ENCODE peak calls at places on chromosomes 2 and 18, in four cellular contexts. J, M, Z and P are unnamed samples.

GRCh38 chr18:58005885-58006523 is 38.0 kb upstream of the NEDD4L start:
- DNase-seq in J (no peak), M (peak), Z (no peak), P (no peak)

GRCh38 chr2:219572237-219573001 is at the start of gene INHA:
- DNase-seq in J (no peak), M (no peak), Z (peak), P (no peak)

GRCh38 chr18:50707841-50708240 is 112.0 kb downstream of the MRO start:
- DNase-seq in J (no peak), M (no peak), Z (no peak), P (no peak)

GRCh38 chr2:121478996-121479735 is 51.5 kb upstream of the RNU4ATAC start:
- DNase-seq in J (no peak), M (no peak), Z (no peak), P (no peak)

GRCh38 chr18:10320848-10321247 is 133.6 kb upstream of the APCDD1 start:
- DNase-seq in J (no peak), M (peak), Z (no peak), P (no peak)

GRCh38 chr2:14909795-14910194 is 277.3 kb downstream of the LRATD1 start:
- DNase-seq in J (no peak), M (no peak), Z (no peak), P (no peak)

GRCh38 chr2:40165503-40165867 is 286.4 kb downstream of the SLC8A1 start:
- DNase-seq in J (no peak), M (no peak), Z (no peak), P (no peak)

GRCh38 chr2:179768765-179769164 is 92.6 kb downstream of the ZNF385B start:
- DNase-seq in J (no peak), M (peak), Z (no peak), P (no peak)

GRCh38 chr2:50953021-50953420 is 78.9 kb downstream of the NRXN1 start:
- DNase-seq in J (no peak), M (no peak), Z (no peak), P (no peak)

GRCh38 chr2:49490710-49491109 is 336.4 kb upstream of the FSHR start:
- DNase-seq in J (no peak), M (no peak), Z (peak), P (peak)

GRCh38 chr2:118699816-118700215 is 147.6 kb downstream of the EN1 start:
- DNase-seq in J (no peak), M (no peak), Z (no peak), P (no peak)

GRCh38 chr2:217142649-217143266 is 282.9 kb upstream of the TNP1 start:
- DNase-seq in J (no peak), M (peak), Z (no peak), P (no peak)

GRCh38 chr2:120392923-120393322 is 47.0 kb downstream of the INHBB start:
- DNase-seq in J (no peak), M (no peak), Z (no peak), P (no peak)

GRCh38 chr18:51559198-51559901 is 361.9 kb upstream of the MEX3C start:
- DNase-seq in J (no peak), M (no peak), Z (no peak), P (no peak)

GRCh38 chr18:24080861-24081260 is 58.0 kb upstream of the CABYR start:
- DNase-seq in J (no peak), M (no peak), Z (no peak), P (no peak)

GRCh38 chr2:192194065-192194865 is 468 bp downstream of the TMEFF2 start:
- DNase-seq in J (peak), M (peak), Z (peak), P (no peak)

GRCh38 chr2:171297951-171298350 is 135.8 kb downstream of the METTL8 start:
- DNase-seq in J (no peak), M (peak), Z (no peak), P (no peak)

GRCh38 chr2:142140434-142140845 is 9.6 kb upstream of the LRP1B start:
- DNase-seq in J (no peak), M (no peak), Z (no peak), P (no peak)

GRCh38 chr2:25165992-25166618 is 2.3 kb downstream of the POMC start:
- DNase-seq in J (no peak), M (no peak), Z (peak), P (peak)

GRCh38 chr18:62248313-62248712 is 61.3 kb downstream of the RELCH start:
- DNase-seq in J (no peak), M (no peak), Z (no peak), P (no peak)

GRCh38 chr2:134191835-134192234 is 62.0 kb upstream of the MGAT5 start:
- DNase-seq in J (no peak), M (no peak), Z (no peak), P (no peak)

GRCh38 chr2:149800624-149801220 is 213.1 kb upstream of the MMADHC start:
- DNase-seq in J (no peak), M (no peak), Z (no peak), P (no peak)

GRCh38 chr2:179107737-179108136 is 57.8 kb upstream of the CCDC141 start:
- DNase-seq in J (no peak), M (peak), Z (no peak), P (no peak)

GRCh38 chr2:26344581-26345283 is 1.2 kb upstream of the SELENOI start:
- DNase-seq in J (no peak), M (peak), Z (no peak), P (no peak)

GRCh38 chr2:1286929-1287328 is 126.3 kb upstream of the TPO start:
- DNase-seq in J (no peak), M (no peak), Z (no peak), P (no peak)

GRCh38 chr2:239756392-239757153 is 268.6 kb downstream of the NDUFA10 start:
- DNase-seq in J (no peak), M (peak), Z (no peak), P (no peak)

GRCh38 chr18:45541421-45541820 is 73.9 kb upstream of the SLC14A2 start:
- DNase-seq in J (no peak), M (no peak), Z (no peak), P (no peak)

GRCh38 chr2:195967336-195967735 is 101.3 kb downstream of the DNAH7 start:
- DNase-seq in J (no peak), M (peak), Z (no peak), P (no peak)

GRCh38 chr2:102273619-102274211 is 37.6 kb upstream of the IL1RL1 start:
- DNase-seq in J (no peak), M (peak), Z (no peak), P (no peak)

GRCh38 chr18:21391074-21391673 is 149.1 kb downstream of the GREB1L start:
- DNase-seq in J (no peak), M (peak), Z (no peak), P (no peak)

GRCh38 chr2:29033656-29034055 is 40.7 kb downstream of the PCARE start:
- DNase-seq in J (no peak), M (no peak), Z (no peak), P (no peak)

GRCh38 chr2:235468978-235469694 is 24.7 kb upstream of the AGAP1 start:
- DNase-seq in J (no peak), M (peak), Z (no peak), P (no peak)

GRCh38 chr2:105541189-105542050 is 142.6 kb upstream of the FHL2 start:
- DNase-seq in J (no peak), M (no peak), Z (no peak), P (no peak)

GRCh38 chr2:27653397-27653796 is 10.0 kb downstream of the SUPT7L start:
- DNase-seq in J (no peak), M (peak), Z (no peak), P (no peak)

GRCh38 chr2:228646061-228646460 is 464.6 kb upstream of the SPHKAP start:
- DNase-seq in J (no peak), M (no peak), Z (no peak), P (no peak)

GRCh38 chr2:84940836-84941412 is 30.0 kb upstream of the KCMF1 start:
- DNase-seq in J (no peak), M (no peak), Z (no peak), P (no peak)

GRCh38 chr18:9101730-9102390 is 639 bp upstream of the NDUFV2 start:
- DNase-seq in J (no peak), M (peak), Z (peak), P (peak)

GRCh38 chr2:201768918-201769317 is 11.8 kb downstream of the ALS2 start:
- DNase-seq in J (no peak), M (peak), Z (no peak), P (no peak)

GRCh38 chr18:75248426-75249191 is 38.0 kb downstream of the TSHZ1 start:
- DNase-seq in J (no peak), M (no peak), Z (no peak), P (no peak)

GRCh38 chr2:47373747-47374146 is 29.2 kb upstream of the MSH2 start:
- DNase-seq in J (no peak), M (no peak), Z (no peak), P (no peak)

GRCh38 chr2:47379384-47379783 is 23.6 kb upstream of the MSH2 start:
- DNase-seq in J (no peak), M (no peak), Z (no peak), P (no peak)
- TF ChIP-seq CTCF in J (no peak), M (no peak), Z (no peak), P (no peak)

DNA sequence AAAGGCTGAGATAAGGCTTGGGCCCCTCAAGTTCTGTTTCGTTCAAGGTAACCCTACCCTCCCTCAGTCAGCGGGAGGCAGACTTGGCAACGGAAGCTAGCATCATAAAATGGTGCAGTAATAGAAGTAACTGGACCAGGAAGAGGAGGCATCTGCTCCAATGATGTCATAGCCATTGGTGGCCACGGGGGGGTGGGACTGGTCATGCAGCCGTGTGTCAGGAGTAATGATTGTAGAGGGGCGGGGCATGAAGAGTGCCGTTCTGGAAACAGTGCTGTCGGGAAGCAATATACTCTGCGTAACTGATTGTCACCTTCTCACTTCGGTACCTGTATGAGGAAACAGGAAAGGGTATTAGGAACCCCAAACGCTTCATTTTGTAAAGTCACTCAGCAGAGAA is 6.9 kb upstream of the POLR2D start:
- DNase-seq in J (no peak), M (no peak), Z (no peak), P (no peak)
- TF ChIP-seq CTCF in J (no peak), M (peak), Z (peak), P (no peak)

GRCh38 chr2:152500336-152500735 is 165.4 kb downstream of the FMNL2 start:
- DNase-seq in J (no peak), M (no peak), Z (no peak), P (no peak)
- TF ChIP-seq CTCF in J (no peak), M (no peak), Z (no peak), P (no peak)

GRCh38 chr2:95283562-95283961 is 9.3 kb downstream of the PROM2 start:
- DNase-seq in J (no peak), M (no peak), Z (no peak), P (no peak)

GRCh38 chr2:95282458-95282857 is 8.2 kb downstream of the PROM2 start:
- DNase-seq in J (no peak), M (no peak), Z (no peak), P (no peak)

GRCh38 chr2:95281071-95281470 is 6.8 kb downstream of the PROM2 start:
- DNase-seq in J (no peak), M (no peak), Z (no peak), P (no peak)

GRCh38 chr2:95279435-95280035 is 5.3 kb downstream of the PROM2 start:
- DNase-seq in J (no peak), M (no peak), Z (no peak), P (no peak)

DNA sequence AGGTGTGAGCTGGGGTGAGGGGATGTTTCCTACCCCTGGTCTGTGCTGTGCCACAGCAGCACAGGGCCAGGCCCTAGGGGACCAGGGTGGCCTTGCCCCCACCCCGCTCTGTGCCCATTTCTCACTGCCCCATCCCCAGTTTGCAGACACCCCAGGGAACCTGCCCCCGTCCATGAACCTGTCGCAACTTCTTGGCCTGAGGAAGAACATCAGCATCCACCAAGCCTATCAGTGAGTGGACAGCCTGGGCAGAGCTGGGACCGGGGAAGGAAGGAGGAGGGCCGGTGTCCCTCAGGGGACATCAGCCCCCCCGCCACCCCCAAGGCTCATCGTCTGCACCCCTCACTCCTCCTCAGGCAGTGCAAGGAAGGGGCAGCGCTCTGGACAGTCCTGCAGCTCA is 7.5 kb downstream of the PROM2 start:
- DNase-seq in J (no peak), M (no peak), Z (no peak), P (no peak)
- TF ChIP-seq CTCF in J (no peak), M (no peak), Z (no peak), P (no peak)

DNA sequence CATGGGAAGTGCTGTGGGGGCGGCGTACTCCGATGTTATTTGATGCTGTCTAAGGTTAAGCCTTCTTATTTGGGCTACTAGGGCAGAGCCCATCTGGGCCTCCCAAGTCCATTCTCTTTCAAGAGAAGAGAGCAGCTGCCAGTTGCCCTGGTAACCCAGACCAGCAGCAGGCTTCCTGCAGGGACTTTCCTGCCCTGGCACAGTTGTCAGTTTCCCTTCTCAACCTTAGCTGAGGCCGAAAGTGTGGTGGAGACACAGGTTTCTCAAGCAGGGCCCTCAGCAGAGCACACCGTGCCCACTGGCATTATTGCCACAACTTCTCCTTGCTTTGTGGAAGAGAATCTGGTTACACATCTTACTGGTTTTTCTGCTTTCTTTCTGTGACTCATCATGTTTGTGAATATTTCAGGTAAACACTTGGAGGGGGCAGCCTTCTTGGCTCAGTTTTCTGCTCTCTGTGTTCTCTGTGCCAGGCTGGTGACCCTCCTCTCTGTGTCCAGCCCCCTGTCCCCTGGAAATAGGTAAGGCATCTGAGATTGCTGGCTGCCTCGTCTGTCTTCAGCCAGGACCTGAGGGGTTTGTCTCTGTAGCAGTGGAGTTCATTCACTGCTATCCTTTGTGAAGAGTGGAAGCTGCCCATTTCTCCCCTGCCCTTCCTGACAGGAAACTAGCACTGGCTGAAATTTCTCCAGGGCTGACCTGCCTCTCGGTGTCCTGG is 111.0 kb downstream of the B3GNT2 start:
- DNase-seq in J (no peak), M (peak), Z (no peak), P (no peak)
- TF ChIP-seq CTCF in J (no peak), M (no peak), Z (no peak), P (no peak)

GRCh38 chr18:66616523-66616983 is 12.7 kb upstream of the CDH19 start:
- DNase-seq in J (no peak), M (no peak), Z (peak), P (no peak)
- TF ChIP-seq CTCF in J (peak), M (peak), Z (peak), P (peak)

GRCh38 chr2:19863303-19864041 is 38.3 kb downstream of the TTC32 start:
- DNase-seq in J (peak), M (peak), Z (peak), P (peak)
- TF ChIP-seq CTCF in J (peak), M (peak), Z (peak), P (peak)